ENCODE peak calls at places on chromosomes 3 and 15, in four cellular contexts. One of them, this sample, is unnamed.

GRCh38 chr15:51536965-51537574 is 85.5 kb downstream of the DMXL2 start:
- DNase-seq in WERI-Rb-1: no peak
- DNase-seq in BJ: peak
- DNase-seq in neural crest cell: no peak
- DNase-seq in this sample: no peak

GRCh38 chr3:87206070-87206469 is 21.0 kb upstream of the CHMP2B start:
- DNase-seq in neural crest cell: no peak
- DNase-seq in WERI-Rb-1: no peak
- DNase-seq in BJ: peak
- DNase-seq in this sample: no peak

GRCh38 chr3:154904328-154904727 is 175.8 kb upstream of the MME start:
- DNase-seq in WERI-Rb-1: no peak
- DNase-seq in BJ: no peak
- DNase-seq in neural crest cell: no peak
- DNase-seq in this sample: no peak

GRCh38 chr3:11212784-11213183 is 58.5 kb downstream of the HRH1 start:
- DNase-seq in WERI-Rb-1: no peak
- DNase-seq in neural crest cell: no peak
- DNase-seq in BJ: no peak
- DNase-seq in this sample: no peak

GRCh38 chr15:38531509-38531908 is 33.1 kb downstream of the RASGRP1 start:
- DNase-seq in WERI-Rb-1: no peak
- DNase-seq in neural crest cell: no peak
- DNase-seq in BJ: no peak
- DNase-seq in this sample: no peak

GRCh38 chr3:43689766-43690399 is 855 bp upstream of the ABHD5 start:
- DNase-seq in BJ: no peak
- DNase-seq in neural crest cell: no peak
- DNase-seq in WERI-Rb-1: no peak
- DNase-seq in this sample: no peak

GRCh38 chr3:174062923-174063322 is 665.4 kb downstream of the NLGN1 start:
- DNase-seq in WERI-Rb-1: no peak
- DNase-seq in BJ: no peak
- DNase-seq in neural crest cell: no peak
- DNase-seq in this sample: no peak

GRCh38 chr15:40870716-40871115 is 3.3 kb downstream of the RHOV start:
- DNase-seq in WERI-Rb-1: no peak
- DNase-seq in neural crest cell: no peak
- DNase-seq in BJ: no peak
- DNase-seq in this sample: no peak

GRCh38 chr15:27222479-27222878 is 251.5 kb downstream of the GABRG3 start:
- DNase-seq in WERI-Rb-1: no peak
- DNase-seq in BJ: no peak
- DNase-seq in neural crest cell: no peak
- DNase-seq in this sample: no peak

GRCh38 chr15:66646308-66646707 is 55.7 kb upstream of the SMAD6 start:
- DNase-seq in BJ: no peak
- DNase-seq in neural crest cell: no peak
- DNase-seq in WERI-Rb-1: no peak
- DNase-seq in this sample: no peak

GRCh38 chr3:141807277-141808038 is 44.2 kb downstream of the GRK7 start:
- DNase-seq in neural crest cell: no peak
- DNase-seq in BJ: no peak
- DNase-seq in WERI-Rb-1: no peak
- DNase-seq in this sample: no peak

GRCh38 chr15:84915011-84915958 is 30.8 kb downstream of the SLC28A1 start:
- DNase-seq in neural crest cell: no peak
- DNase-seq in BJ: peak
- DNase-seq in WERI-Rb-1: peak
- DNase-seq in this sample: no peak

GRCh38 chr3:129211772-129212171 is 28.1 kb upstream of the CNBP start:
- DNase-seq in BJ: no peak
- DNase-seq in WERI-Rb-1: no peak
- DNase-seq in neural crest cell: no peak
- DNase-seq in this sample: no peak

GRCh38 chr15:41774062-41774872 is at the start of gene MAPKBP1:
- DNase-seq in WERI-Rb-1: peak
- DNase-seq in BJ: peak
- DNase-seq in neural crest cell: peak
- DNase-seq in this sample: peak

GRCh38 chr3:55329849-55330248 is 157.3 kb downstream of the WNT5A start:
- DNase-seq in BJ: peak
- DNase-seq in neural crest cell: no peak
- DNase-seq in WERI-Rb-1: no peak
- DNase-seq in this sample: no peak

GRCh38 chr15:90362936-90363212 is 10.8 kb downstream of the ZNF774 start:
- DNase-seq in neural crest cell: no peak
- DNase-seq in WERI-Rb-1: no peak
- DNase-seq in BJ: peak
- DNase-seq in this sample: no peak

GRCh38 chr3:61602466-61602865 is 41.1 kb downstream of the PTPRG start:
- DNase-seq in BJ: no peak
- DNase-seq in neural crest cell: no peak
- DNase-seq in WERI-Rb-1: no peak
- DNase-seq in this sample: no peak

GRCh38 chr15:31077181-31077580 is 24.3 kb downstream of the TRPM1 start:
- DNase-seq in BJ: no peak
- DNase-seq in WERI-Rb-1: peak
- DNase-seq in neural crest cell: no peak
- DNase-seq in this sample: no peak

GRCh38 chr3:45182915-45183881 is 37.0 kb upstream of the CDCP1 start:
- DNase-seq in neural crest cell: no peak
- DNase-seq in WERI-Rb-1: peak
- DNase-seq in BJ: no peak
- DNase-seq in this sample: no peak

GRCh38 chr3:58306662-58307286 is 454 bp downstream of the HTD2 start:
- DNase-seq in BJ: no peak
- DNase-seq in neural crest cell: no peak
- DNase-seq in WERI-Rb-1: peak
- DNase-seq in this sample: no peak

GRCh38 chr3:5220667-5221431 is 33.3 kb downstream of the EDEM1 start:
- DNase-seq in BJ: no peak
- DNase-seq in WERI-Rb-1: no peak
- DNase-seq in neural crest cell: no peak
- DNase-seq in this sample: no peak

GRCh38 chr3:15778332-15778858 is 19.4 kb downstream of the ANKRD28 start:
- DNase-seq in BJ: no peak
- DNase-seq in WERI-Rb-1: peak
- DNase-seq in neural crest cell: no peak
- DNase-seq in this sample: no peak

GRCh38 chr15:40766906-40767837 is 2.6 kb upstream of the C15orf62 start:
- DNase-seq in BJ: no peak
- DNase-seq in neural crest cell: no peak
- DNase-seq in WERI-Rb-1: no peak
- DNase-seq in this sample: no peak

GRCh38 chr15:77033729-77034619 is 36.9 kb downstream of the TSPAN3 start:
- DNase-seq in neural crest cell: peak
- DNase-seq in WERI-Rb-1: no peak
- DNase-seq in BJ: no peak
- DNase-seq in this sample: no peak

GRCh38 chr3:64011685-64012084 is 11.6 kb downstream of the PSMD6 start:
- DNase-seq in BJ: peak
- DNase-seq in WERI-Rb-1: no peak
- DNase-seq in neural crest cell: no peak
- DNase-seq in this sample: no peak

GRCh38 chr3:3800685-3801509 is 1.7 kb downstream of the LRRN1 start:
- DNase-seq in WERI-Rb-1: no peak
- DNase-seq in neural crest cell: peak
- DNase-seq in BJ: no peak
- DNase-seq in this sample: no peak

GRCh38 chr3:83513677-83514076 is 1445.1 kb upstream of the CADM2 start:
- DNase-seq in BJ: no peak
- DNase-seq in neural crest cell: no peak
- DNase-seq in WERI-Rb-1: no peak
- DNase-seq in this sample: no peak

GRCh38 chr3:126245811-126246727 is 65.7 kb upstream of the ALDH1L1 start:
- DNase-seq in neural crest cell: peak
- DNase-seq in BJ: no peak
- DNase-seq in WERI-Rb-1: peak
- DNase-seq in this sample: no peak

GRCh38 chr3:179464296-179465092 is 13.2 kb upstream of the GNB4 start:
- DNase-seq in BJ: no peak
- DNase-seq in neural crest cell: no peak
- DNase-seq in WERI-Rb-1: no peak
- DNase-seq in this sample: no peak

GRCh38 chr15:62989366-62990055 is 53.0 kb upstream of the TPM1 start:
- DNase-seq in BJ: no peak
- DNase-seq in WERI-Rb-1: no peak
- DNase-seq in neural crest cell: no peak
- DNase-seq in this sample: no peak

GRCh38 chr3:139241783-139242182 is 102.0 kb upstream of the MRPS22 start:
- DNase-seq in neural crest cell: no peak
- DNase-seq in BJ: no peak
- DNase-seq in WERI-Rb-1: no peak
- DNase-seq in this sample: no peak
- TF ChIP-seq CTCF in neural crest cell: peak
- TF ChIP-seq CTCF in BJ: peak
- TF ChIP-seq CTCF in WERI-Rb-1: no peak
- TF ChIP-seq CTCF in this sample: no peak

GRCh38 chr3:157180262-157180661 is 20.3 kb upstream of the CCNL1 start:
- DNase-seq in BJ: no peak
- DNase-seq in WERI-Rb-1: no peak
- DNase-seq in neural crest cell: no peak
- DNase-seq in this sample: no peak

GRCh38 chr3:157188391-157188790 is 28.4 kb upstream of the CCNL1 start:
- DNase-seq in neural crest cell: no peak
- DNase-seq in WERI-Rb-1: no peak
- DNase-seq in BJ: no peak
- DNase-seq in this sample: no peak

GRCh38 chr3:157179365-157179803 is 19.4 kb upstream of the CCNL1 start:
- DNase-seq in BJ: no peak
- DNase-seq in neural crest cell: no peak
- DNase-seq in WERI-Rb-1: no peak
- DNase-seq in this sample: no peak

GRCh38 chr3:157182879-157183278 is 22.9 kb upstream of the CCNL1 start:
- DNase-seq in WERI-Rb-1: no peak
- DNase-seq in neural crest cell: no peak
- DNase-seq in BJ: no peak
- DNase-seq in this sample: no peak
- TF ChIP-seq CTCF in WERI-Rb-1: peak
- TF ChIP-seq CTCF in neural crest cell: no peak
- TF ChIP-seq CTCF in BJ: peak
- TF ChIP-seq CTCF in this sample: no peak

DNA sequence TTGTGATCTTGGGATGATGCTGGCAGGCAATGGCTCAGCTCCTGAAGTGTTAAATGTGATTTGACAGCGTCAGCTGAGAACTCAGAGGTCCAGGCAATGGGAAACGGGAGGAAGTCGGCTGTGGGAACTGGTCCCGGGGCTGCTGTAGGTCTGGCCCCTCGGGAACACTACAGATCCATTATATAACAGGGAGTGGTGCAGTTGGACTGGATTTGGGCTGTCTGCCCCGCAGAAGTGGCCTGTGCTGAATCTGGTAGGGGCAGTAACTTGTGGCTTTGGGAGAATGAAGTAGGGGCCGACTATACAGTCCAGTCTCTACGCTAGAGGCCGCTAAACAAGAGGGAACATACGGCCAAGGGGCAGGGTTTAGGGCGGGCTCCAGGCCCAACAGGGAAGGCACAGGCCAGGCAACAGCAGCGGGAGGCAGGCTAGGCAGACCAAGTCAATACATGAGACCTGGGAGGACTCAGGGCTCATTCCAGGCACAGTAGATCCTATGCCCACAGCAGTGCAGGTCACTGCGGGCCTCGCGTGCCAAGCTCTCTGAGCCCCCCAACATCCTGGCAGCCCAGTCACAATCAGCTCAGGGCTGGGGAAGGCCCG is 20.3 kb upstream of the IL16 start:
- DNase-seq in WERI-Rb-1: no peak
- DNase-seq in neural crest cell: no peak
- DNase-seq in BJ: no peak
- DNase-seq in this sample: no peak
- TF ChIP-seq CTCF in WERI-Rb-1: no peak
- TF ChIP-seq CTCF in neural crest cell: no peak
- TF ChIP-seq CTCF in BJ: no peak
- TF ChIP-seq CTCF in this sample: no peak

GRCh38 chr3:49701388-49702077 is 12.2 kb downstream of the RNF123 start:
- DNase-seq in neural crest cell: no peak
- DNase-seq in WERI-Rb-1: peak
- DNase-seq in BJ: no peak
- DNase-seq in this sample: no peak
- TF ChIP-seq CTCF in neural crest cell: peak
- TF ChIP-seq CTCF in WERI-Rb-1: peak
- TF ChIP-seq CTCF in BJ: peak
- TF ChIP-seq CTCF in this sample: no peak

GRCh38 chr3:25297667-25298585 is 130.1 kb upstream of the RARB start:
- DNase-seq in WERI-Rb-1: no peak
- DNase-seq in BJ: no peak
- DNase-seq in neural crest cell: no peak
- DNase-seq in this sample: no peak

GRCh38 chr3:25293736-25294135 is 134.3 kb upstream of the RARB start:
- DNase-seq in WERI-Rb-1: no peak
- DNase-seq in neural crest cell: no peak
- DNase-seq in BJ: no peak
- DNase-seq in this sample: no peak

GRCh38 chr3:25291524-25291923 is 136.5 kb upstream of the RARB start:
- DNase-seq in BJ: no peak
- DNase-seq in neural crest cell: no peak
- DNase-seq in WERI-Rb-1: no peak
- DNase-seq in this sample: no peak

GRCh38 chr3:25292604-25293003 is 135.5 kb upstream of the RARB start:
- DNase-seq in neural crest cell: no peak
- DNase-seq in BJ: no peak
- DNase-seq in WERI-Rb-1: peak
- DNase-seq in this sample: no peak

GRCh38 chr3:25294406-25294805 is 133.7 kb upstream of the RARB start:
- DNase-seq in WERI-Rb-1: no peak
- DNase-seq in BJ: no peak
- DNase-seq in neural crest cell: no peak
- DNase-seq in this sample: no peak
- TF ChIP-seq CTCF in WERI-Rb-1: no peak
- TF ChIP-seq CTCF in BJ: no peak
- TF ChIP-seq CTCF in neural crest cell: no peak
- TF ChIP-seq CTCF in this sample: no peak

This sample was measured in D721Med.